ENCODE peak calls at places on chromosomes 4 and X, in six cellular contexts. N, P, V, D, U and I are unnamed samples.

GRCh38 chr4:183860726-183861125 is 44.4 kb upstream of the STOX2 start:
- DNase-seq in U (no peak), P (no peak), N (no peak), D (no peak), V (peak; percentile 76), I (no peak)

GRCh38 chrX:136250191-136251041 is 784 bp downstream of the MAP7D3 start:
- DNase-seq in P (no peak), N (peak; percentile 1), U (no peak), V (no peak), D (no peak), I (no peak)

GRCh38 chr4:26342328-26343040 is 21.7 kb downstream of the RBPJ start:
- DNase-seq in V (no peak), U (no peak), N (no peak), D (no peak), P (peak; percentile 23), I (no peak)

GRCh38 chrX:135476378-135476777 is 44.1 kb upstream of the INTS6L start:
- DNase-seq in P (no peak), D (no peak), U (no peak), N (no peak), V (no peak), I (no peak)

GRCh38 chrX:118156254-118156952 is 39.8 kb upstream of the KLHL13 start:
- DNase-seq in V (no peak), P (no peak), D (no peak), N (no peak), U (no peak), I (no peak)

GRCh38 chr4:829761-830655 is 4.1 kb upstream of the CPLX1 start:
- DNase-seq in U (no peak), V (no peak), D (no peak), N (no peak), P (no peak), I (peak; percentile 36)

GRCh38 chr4:22356996-22357596 is 158.8 kb downstream of the ADGRA3 start:
- DNase-seq in N (no peak), D (no peak), P (no peak), U (no peak), V (no peak), I (no peak)

GRCh38 chrX:5998901-5999300 is 229.8 kb downstream of the NLGN4X start:
- DNase-seq in V (no peak), D (no peak), U (no peak), P (no peak), N (no peak), I (no peak)

GRCh38 chrX:101564651-101565050 is 14.3 kb downstream of the ARMCX1 start:
- DNase-seq in V (no peak), U (no peak), D (no peak), P (no peak), N (no peak), I (no peak)

GRCh38 chr4:140654516-140654855 is 85.7 kb upstream of the UCP1 start:
- DNase-seq in D (no peak), N (no peak), P (no peak), V (no peak), U (no peak), I (no peak)

GRCh38 chr4:53920116-53920515 is 144.3 kb downstream of the CHIC2 start:
- DNase-seq in N (no peak), P (no peak), D (no peak), V (no peak), U (no peak), I (no peak)

GRCh38 chr4:105622269-105622668 is 69.8 kb downstream of the ARHGEF38 start:
- DNase-seq in P (no peak), V (no peak), D (no peak), N (no peak), U (no peak), I (no peak)

GRCh38 chrX:334331-334891 is 15.8 kb upstream of the GTPBP6 start:
- DNase-seq in V (no peak), U (no peak), N (no peak), D (no peak), P (no peak), I (no peak)

GRCh38 chr4:187184513-187184912 is 460.9 kb upstream of the FAT1 start:
- DNase-seq in V (no peak), P (no peak), U (no peak), D (no peak), N (no peak), I (no peak)

GRCh38 chrX:111352424-111352823 is 59.6 kb downstream of the DCX start:
- DNase-seq in N (peak; percentile 21), U (peak; percentile 57), V (peak; percentile 33), D (no peak), P (no peak), I (peak; percentile 47)

GRCh38 chrX:139738581-139738980 is 30.6 kb upstream of the MCF2 start:
- DNase-seq in V (no peak), D (no peak), U (no peak), P (no peak), N (no peak), I (no peak)

GRCh38 chr4:159144112-159144694 is 41.3 kb downstream of the RAPGEF2 start:
- DNase-seq in V (no peak), N (no peak), U (no peak), D (no peak), P (no peak), I (no peak)

GRCh38 chr4:73763877-73764276 is 23.5 kb downstream of the CXCL8 start:
- DNase-seq in U (no peak), N (no peak), V (no peak), D (no peak), P (no peak), I (no peak)

GRCh38 chr4:66489783-66490452 is 819.6 kb upstream of the EPHA5 start:
- DNase-seq in N (no peak), U (no peak), P (no peak), D (no peak), V (no peak), I (no peak)

GRCh38 chr4:33961751-33962150 is 2282.6 kb downstream of the ARAP2 start:
- DNase-seq in D (no peak), U (no peak), P (no peak), N (no peak), V (no peak), I (no peak)

GRCh38 chrX:129540068-129540653 is at the start of gene OCRL:
- DNase-seq in U (peak; percentile 68), P (peak; percentile 34), V (peak; percentile 47), N (peak; percentile 71), D (peak; percentile 35), I (peak; percentile 77)

GRCh38 chr4:184424993-184425758 is 49.2 kb downstream of the IRF2 start:
- DNase-seq in N (peak; percentile 78), V (peak; percentile 56), D (no peak), U (no peak), P (no peak), I (no peak)

GRCh38 chr4:145098675-145099037 is 545 bp downstream of the ABCE1 start:
- DNase-seq in N (peak; percentile 59), U (no peak), D (no peak), V (peak; percentile 14), P (peak; percentile 23), I (peak; percentile 56)

GRCh38 chr4:44700427-44700826 is 22.2 kb downstream of the GUF1 start:
- DNase-seq in N (no peak), D (no peak), U (no peak), V (no peak), P (no peak), I (no peak)
- H3K36me3 ChIP-seq in N (no peaks in the 10 kb centered on the region), D (peaks cover 79% of the 10 kb centered on the region), U (peaks cover 14% of the 10 kb centered on the region), V (no peaks in the 10 kb centered on the region), P (peaks cover 54% of the 10 kb centered on the region), I (no peaks in the 10 kb centered on the region)

DNA sequence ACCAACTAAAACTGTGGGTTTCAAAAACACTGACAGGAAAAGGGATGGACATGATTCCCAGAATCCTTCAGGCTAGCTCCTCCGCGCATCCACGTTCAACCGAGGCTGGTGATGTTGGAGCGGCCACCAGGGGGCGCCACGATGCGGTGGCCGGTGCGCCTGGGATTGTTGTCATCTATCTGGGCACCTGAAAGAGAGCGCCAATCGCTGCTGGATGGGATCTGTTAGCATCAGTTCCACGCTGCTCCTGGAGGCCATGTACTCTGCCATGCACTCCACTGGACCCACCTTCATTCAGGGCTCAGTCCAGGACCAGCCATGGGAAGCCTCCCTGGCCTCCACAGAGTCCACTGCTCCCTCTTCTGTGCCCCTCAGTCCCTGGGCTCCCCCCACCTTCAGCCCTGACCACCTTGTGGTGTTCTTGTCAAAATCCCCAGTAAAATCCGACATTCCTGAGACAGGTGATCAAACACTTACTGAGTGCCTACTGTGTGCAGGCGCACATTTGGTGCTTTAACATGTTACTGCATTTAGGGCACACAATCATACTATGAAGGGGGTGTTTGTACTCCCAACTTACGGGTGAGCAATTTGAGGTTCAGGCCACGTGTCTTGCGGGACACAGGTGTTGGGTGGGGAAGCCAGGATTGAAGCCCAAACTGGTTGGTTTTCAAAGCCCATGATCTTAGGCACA is 71.1 kb downstream of the CRMP1 start:
- DNase-seq in P (peak; percentile 23), U (no peak), V (no peak), D (no peak), N (no peak), I (no peak)
- H3K4me1 ChIP-seq in P (no peaks in the 10 kb centered on the region), U (peaks cover 15% of the 10 kb centered on the region), V (no peaks in the 10 kb centered on the region), D (no peaks in the 10 kb centered on the region), N (no peaks in the 10 kb centered on the region), I (no peaks in the 10 kb centered on the region)

GRCh38 chr4:40040908-40041307 is 15.7 kb upstream of the N4BP2 start:
- DNase-seq in P (no peak), U (no peak), N (no peak), D (no peak), V (no peak), I (no peak)

GRCh38 chr4:40043786-40044185 is 12.9 kb upstream of the N4BP2 start:
- DNase-seq in U (no peak), N (no peak), V (no peak), P (no peak), D (no peak), I (no peak)

DNA sequence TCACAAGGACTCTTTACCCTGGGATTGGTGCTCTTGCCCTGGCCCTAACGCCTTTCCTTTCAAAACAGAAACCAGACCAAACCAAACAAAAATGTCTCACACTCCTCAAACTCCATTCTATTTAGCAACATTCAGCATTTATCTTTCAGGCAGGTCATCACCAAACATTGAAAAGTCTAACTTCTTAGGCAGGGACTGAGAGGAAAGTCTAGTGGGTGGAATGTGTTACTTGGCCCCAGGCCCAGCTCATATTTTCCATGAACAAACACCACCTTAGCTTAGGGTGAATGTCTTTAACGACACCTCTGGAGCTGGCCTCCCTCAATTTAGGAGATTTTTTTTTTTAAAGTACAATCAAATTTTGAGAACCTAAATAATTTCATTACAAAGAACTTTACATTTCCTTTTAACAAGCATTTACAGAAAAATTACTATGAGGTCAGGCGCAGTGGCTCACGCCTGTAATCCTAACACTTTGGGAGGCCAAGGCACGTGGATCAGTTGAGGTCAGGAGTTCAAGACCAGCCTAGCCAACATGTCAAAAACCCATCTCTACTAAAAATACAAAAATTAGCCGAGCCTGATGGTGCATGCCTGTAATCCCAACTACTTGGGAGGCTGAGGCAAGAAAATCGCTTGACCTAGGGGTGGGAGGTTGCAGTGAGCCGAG is 10.2 kb upstream of the N4BP2 start:
- DNase-seq in U (peak; percentile 82), V (peak; percentile 70), N (peak; percentile 29), P (no peak), D (no peak), I (no peak)
- TF ChIP-seq POLR2A in U (no peak), V (no peak), N (no peak), P (no peak), D (no peak), I (no peak)

GRCh38 chr4:98921292-98921691 is 7.6 kb downstream of the EIF4E start:
- DNase-seq in V (no peak), N (no peak), D (no peak), P (no peak), U (no peak), I (no peak)

DNA sequence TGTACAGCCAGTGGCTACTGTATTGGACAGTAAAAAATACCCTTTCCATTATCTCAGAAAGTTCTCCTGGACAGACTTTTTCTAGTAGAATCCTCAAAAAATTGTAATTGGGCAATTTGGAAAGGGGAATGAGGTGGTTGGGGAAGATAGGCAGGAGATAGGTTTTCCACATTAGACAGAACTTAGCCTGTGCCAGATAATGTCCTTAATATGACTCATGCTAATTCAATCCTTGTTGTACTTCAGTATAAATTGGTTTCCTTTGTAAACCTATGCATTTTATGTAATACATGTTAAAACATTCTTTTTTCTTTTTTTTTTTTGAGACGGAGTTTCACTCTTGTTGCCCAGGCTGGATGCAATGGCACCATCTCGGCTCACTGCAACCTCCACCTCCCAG is 8.9 kb downstream of the EIF4E start:
- DNase-seq in D (no peak), N (no peak), U (no peak), V (no peak), P (no peak), I (no peak)
- H3K36me3 ChIP-seq in D (peaks cover 4% of the 10 kb centered on the region), N (no peaks in the 10 kb centered on the region), U (no peaks in the 10 kb centered on the region), V (no peaks in the 10 kb centered on the region), P (peaks cover 12% of the 10 kb centered on the region), I (no peaks in the 10 kb centered on the region)